ENCODE peak calls at places on chromosomes 5 and 9, in nine cellular contexts. One of them, this sample, is unnamed.

GRCh38 chr5:80982093-80982492 is 21.9 kb downstream of the RASGRF2 start:
- DNase-seq in foreskin fibroblast: no peak
- DNase-seq in sigmoid colon: no peak
- DNase-seq in GM23338: no peak
- DNase-seq in A549: no peak
- DNase-seq in AG09309: no peak
- DNase-seq in prostate gland: no peak
- DNase-seq in brain microvascular endothelial cell: no peak
- DNase-seq in lung: no peak
- DNase-seq in this sample: no peak

GRCh38 chr9:70392189-70392588 is 22.3 kb downstream of the KLF9 start:
- DNase-seq in foreskin fibroblast: no peak
- DNase-seq in sigmoid colon: no peak
- DNase-seq in GM23338: no peak
- DNase-seq in A549: no peak
- DNase-seq in AG09309: no peak
- DNase-seq in prostate gland: no peak
- DNase-seq in brain microvascular endothelial cell: no peak
- DNase-seq in lung: no peak
- DNase-seq in this sample: no peak

GRCh38 chr5:151815051-151815450 is 43.3 kb downstream of the G3BP1 start:
- DNase-seq in foreskin fibroblast: no peak
- DNase-seq in sigmoid colon: no peak
- DNase-seq in GM23338: no peak
- DNase-seq in A549: no peak
- DNase-seq in AG09309: no peak
- DNase-seq in prostate gland: no peak
- DNase-seq in brain microvascular endothelial cell: no peak
- DNase-seq in lung: no peak
- DNase-seq in this sample: no peak

GRCh38 chr5:106858616-106859015 is 812.1 kb downstream of the EFNA5 start:
- DNase-seq in foreskin fibroblast: no peak
- DNase-seq in sigmoid colon: no peak
- DNase-seq in GM23338: peak
- DNase-seq in A549: no peak
- DNase-seq in AG09309: no peak
- DNase-seq in prostate gland: no peak
- DNase-seq in brain microvascular endothelial cell: no peak
- DNase-seq in lung: no peak
- DNase-seq in this sample: no peak

GRCh38 chr5:149930060-149930753 is 14.4 kb downstream of the PDE6A start:
- DNase-seq in foreskin fibroblast: no peak
- DNase-seq in sigmoid colon: no peak
- DNase-seq in GM23338: no peak
- DNase-seq in A549: no peak
- DNase-seq in AG09309: no peak
- DNase-seq in prostate gland: no peak
- DNase-seq in brain microvascular endothelial cell: no peak
- DNase-seq in lung: no peak
- DNase-seq in this sample: no peak

GRCh38 chr9:134914501-134914834 is 3.2 kb downstream of the FCN1 start:
- DNase-seq in foreskin fibroblast: no peak
- DNase-seq in sigmoid colon: no peak
- DNase-seq in GM23338: no peak
- DNase-seq in A549: no peak
- DNase-seq in AG09309: no peak
- DNase-seq in prostate gland: no peak
- DNase-seq in brain microvascular endothelial cell: no peak
- DNase-seq in lung: no peak
- DNase-seq in this sample: no peak

GRCh38 chr5:149834246-149834855 is 104.2 kb downstream of the PPARGC1B start:
- DNase-seq in foreskin fibroblast: peak
- DNase-seq in sigmoid colon: no peak
- DNase-seq in GM23338: peak
- DNase-seq in A549: peak
- DNase-seq in AG09309: peak
- DNase-seq in prostate gland: peak
- DNase-seq in brain microvascular endothelial cell: peak
- DNase-seq in lung: peak
- DNase-seq in this sample: peak

GRCh38 chr5:97383996-97384395 is 200.9 kb upstream of the RIOK2 start:
- DNase-seq in foreskin fibroblast: peak
- DNase-seq in sigmoid colon: no peak
- DNase-seq in GM23338: no peak
- DNase-seq in A549: no peak
- DNase-seq in AG09309: no peak
- DNase-seq in prostate gland: no peak
- DNase-seq in brain microvascular endothelial cell: peak
- DNase-seq in lung: no peak
- DNase-seq in this sample: peak

GRCh38 chr5:139389701-139390638 is at the start of gene MZB1:
- DNase-seq in foreskin fibroblast: no peak
- DNase-seq in sigmoid colon: no peak
- DNase-seq in GM23338: no peak
- DNase-seq in A549: no peak
- DNase-seq in AG09309: no peak
- DNase-seq in prostate gland: no peak
- DNase-seq in brain microvascular endothelial cell: no peak
- DNase-seq in lung: no peak
- DNase-seq in this sample: no peak

GRCh38 chr9:91711755-91712591 is 238.1 kb downstream of the ROR2 start:
- DNase-seq in foreskin fibroblast: no peak
- DNase-seq in sigmoid colon: no peak
- DNase-seq in GM23338: no peak
- DNase-seq in A549: no peak
- DNase-seq in AG09309: no peak
- DNase-seq in prostate gland: no peak
- DNase-seq in brain microvascular endothelial cell: no peak
- DNase-seq in lung: no peak
- DNase-seq in this sample: peak

GRCh38 chr9:27339661-27340295 is 42.8 kb upstream of the EQTN start:
- DNase-seq in foreskin fibroblast: no peak
- DNase-seq in sigmoid colon: no peak
- DNase-seq in GM23338: no peak
- DNase-seq in A549: no peak
- DNase-seq in AG09309: no peak
- DNase-seq in prostate gland: no peak
- DNase-seq in brain microvascular endothelial cell: no peak
- DNase-seq in lung: no peak
- DNase-seq in this sample: no peak

GRCh38 chr5:146620031-146620662 is 104.2 kb upstream of the GPR151 start:
- DNase-seq in foreskin fibroblast: no peak
- DNase-seq in sigmoid colon: no peak
- DNase-seq in GM23338: no peak
- DNase-seq in A549: no peak
- DNase-seq in AG09309: no peak
- DNase-seq in prostate gland: no peak
- DNase-seq in brain microvascular endothelial cell: no peak
- DNase-seq in lung: no peak
- DNase-seq in this sample: no peak

GRCh38 chr9:87036482-87036881 is 89.2 kb upstream of the GAS1 start:
- DNase-seq in foreskin fibroblast: no peak
- DNase-seq in sigmoid colon: no peak
- DNase-seq in GM23338: no peak
- DNase-seq in A549: no peak
- DNase-seq in AG09309: no peak
- DNase-seq in prostate gland: no peak
- DNase-seq in brain microvascular endothelial cell: no peak
- DNase-seq in lung: no peak
- DNase-seq in this sample: no peak

GRCh38 chr9:120915854-120916495 is 10.6 kb downstream of the TRAF1 start:
- DNase-seq in foreskin fibroblast: no peak
- DNase-seq in sigmoid colon: no peak
- DNase-seq in GM23338: no peak
- DNase-seq in A549: no peak
- DNase-seq in AG09309: no peak
- DNase-seq in prostate gland: peak
- DNase-seq in brain microvascular endothelial cell: no peak
- DNase-seq in lung: no peak
- DNase-seq in this sample: no peak
- H3K4me3 ChIP-seq in foreskin fibroblast: no peak
- H3K4me3 ChIP-seq in sigmoid colon: no peak
- H3K4me3 ChIP-seq in GM23338: no peak
- H3K4me3 ChIP-seq in A549: no peak
- H3K4me3 ChIP-seq in AG09309: no peak
- H3K4me3 ChIP-seq in prostate gland: no peak
- H3K4me3 ChIP-seq in brain microvascular endothelial cell: no peak
- H3K4me3 ChIP-seq in lung: no peak
- H3K4me3 ChIP-seq in this sample: no peak

DNA sequence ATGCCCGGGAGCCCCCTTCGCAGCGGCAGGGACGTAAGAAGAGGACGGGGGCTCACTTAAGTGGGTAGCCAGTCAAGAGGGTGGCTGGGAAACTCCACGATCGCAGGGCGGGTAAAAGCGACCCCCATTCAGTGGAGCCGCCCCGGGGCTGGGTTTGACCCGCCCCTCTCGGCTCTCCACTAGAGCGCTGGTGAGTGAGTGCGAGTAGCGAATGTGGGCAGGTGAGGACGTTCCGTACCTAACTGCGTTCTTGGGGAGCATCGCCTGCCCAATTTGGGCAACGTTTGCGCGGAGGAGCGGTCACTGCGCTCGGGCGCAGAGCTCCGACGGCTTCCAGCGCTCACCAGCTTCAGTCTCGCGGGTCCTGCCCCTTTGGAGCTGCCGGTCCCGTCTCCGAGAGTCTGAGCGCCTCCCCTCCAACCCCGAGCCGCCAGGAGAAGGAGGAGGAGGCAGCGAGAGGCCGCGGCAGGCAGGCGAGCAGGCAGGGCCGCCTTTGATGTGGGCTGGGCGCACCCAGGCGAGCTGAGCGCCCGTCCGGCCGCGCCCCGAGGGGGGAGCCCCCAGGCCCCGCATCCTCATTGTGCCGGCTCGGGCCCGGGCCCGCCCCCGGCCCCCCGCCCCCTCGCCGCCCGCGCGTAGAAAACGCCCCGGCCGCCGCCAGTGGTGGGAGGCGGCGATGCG is at the start of gene FGF18:
- DNase-seq in foreskin fibroblast: peak
- DNase-seq in sigmoid colon: no peak
- DNase-seq in GM23338: peak
- DNase-seq in A549: peak
- DNase-seq in AG09309: no peak
- DNase-seq in prostate gland: no peak
- DNase-seq in brain microvascular endothelial cell: peak
- DNase-seq in lung: peak
- DNase-seq in this sample: peak
- TF ChIP-seq CTCF in foreskin fibroblast: no peak
- TF ChIP-seq CTCF in sigmoid colon: peak
- TF ChIP-seq CTCF in GM23338: no peak
- TF ChIP-seq CTCF in A549: peak
- TF ChIP-seq CTCF in AG09309: no peak
- TF ChIP-seq CTCF in prostate gland: no peak
- TF ChIP-seq CTCF in brain microvascular endothelial cell: no peak
- TF ChIP-seq CTCF in lung: no peak
- TF ChIP-seq CTCF in this sample: no peak

GRCh38 chr5:17837757-17838156 is 203.5 kb downstream of the TAF11L14 start:
- DNase-seq in foreskin fibroblast: no peak
- DNase-seq in sigmoid colon: no peak
- DNase-seq in GM23338: no peak
- DNase-seq in A549: no peak
- DNase-seq in AG09309: no peak
- DNase-seq in prostate gland: no peak
- DNase-seq in brain microvascular endothelial cell: no peak
- DNase-seq in lung: no peak
- DNase-seq in this sample: no peak
- H3K4me3 ChIP-seq in foreskin fibroblast: no peak
- H3K4me3 ChIP-seq in sigmoid colon: no peak
- H3K4me3 ChIP-seq in GM23338: no peak
- H3K4me3 ChIP-seq in A549: no peak
- H3K4me3 ChIP-seq in AG09309: no peak
- H3K4me3 ChIP-seq in prostate gland: no peak
- H3K4me3 ChIP-seq in brain microvascular endothelial cell: no peak
- H3K4me3 ChIP-seq in lung: no peak
- H3K4me3 ChIP-seq in this sample: no peak

DNA sequence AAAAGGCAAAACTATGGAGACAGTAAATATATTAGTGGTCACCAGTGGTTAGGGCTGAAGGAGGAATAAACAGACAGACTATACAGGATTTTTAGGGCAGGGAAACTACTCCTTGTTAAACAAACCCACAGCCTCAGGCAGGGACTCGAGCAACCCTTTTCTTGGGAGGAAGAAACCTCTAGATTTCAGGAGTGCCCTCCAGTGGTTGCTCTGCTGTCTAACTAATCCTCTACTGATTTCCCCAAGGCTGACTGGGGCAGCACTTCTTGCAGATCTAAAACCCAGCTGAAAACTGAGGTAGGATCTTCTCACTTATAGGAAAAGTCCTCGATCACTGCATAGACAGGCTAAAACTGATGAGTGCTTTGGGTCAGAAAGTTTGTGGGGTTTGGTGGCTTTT is 176.8 kb downstream of the ISOC1 start:
- DNase-seq in foreskin fibroblast: peak
- DNase-seq in sigmoid colon: no peak
- DNase-seq in GM23338: peak
- DNase-seq in A549: no peak
- DNase-seq in AG09309: no peak
- DNase-seq in prostate gland: no peak
- DNase-seq in brain microvascular endothelial cell: no peak
- DNase-seq in lung: no peak
- DNase-seq in this sample: no peak
- TF ChIP-seq CTCF in foreskin fibroblast: no peak
- TF ChIP-seq CTCF in sigmoid colon: no peak
- TF ChIP-seq CTCF in GM23338: peak
- TF ChIP-seq CTCF in A549: no peak
- TF ChIP-seq CTCF in AG09309: no peak
- TF ChIP-seq CTCF in prostate gland: no peak
- TF ChIP-seq CTCF in brain microvascular endothelial cell: no peak
- TF ChIP-seq CTCF in lung: no peak
- TF ChIP-seq CTCF in this sample: no peak

DNA sequence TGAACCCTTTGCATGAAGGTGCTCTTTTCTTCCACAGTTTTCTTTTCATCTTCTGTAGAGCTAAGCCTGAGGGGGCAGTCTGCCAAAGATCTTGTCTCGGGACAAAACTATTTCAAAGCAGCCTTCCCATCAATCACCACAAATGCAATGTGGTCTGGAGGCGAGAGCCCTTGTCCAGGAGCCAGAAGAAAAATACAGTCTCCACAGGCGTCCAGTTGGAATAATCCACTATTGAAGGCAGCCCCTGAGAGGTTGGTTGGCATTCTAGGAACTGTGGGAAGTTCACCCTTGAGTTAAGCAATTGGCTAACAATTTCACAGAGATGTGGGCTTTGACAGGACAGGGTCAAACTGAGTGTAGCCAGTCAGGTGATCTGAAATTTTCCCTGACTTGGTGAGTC is 72.0 kb downstream of the SEMA6A start:
- DNase-seq in foreskin fibroblast: no peak
- DNase-seq in sigmoid colon: peak
- DNase-seq in GM23338: no peak
- DNase-seq in A549: no peak
- DNase-seq in AG09309: no peak
- DNase-seq in prostate gland: no peak
- DNase-seq in brain microvascular endothelial cell: peak
- DNase-seq in lung: no peak
- DNase-seq in this sample: peak
- H3K4me3 ChIP-seq in foreskin fibroblast: no peak
- H3K4me3 ChIP-seq in sigmoid colon: no peak
- H3K4me3 ChIP-seq in GM23338: no peak
- H3K4me3 ChIP-seq in A549: no peak
- H3K4me3 ChIP-seq in AG09309: no peak
- H3K4me3 ChIP-seq in prostate gland: no peak
- H3K4me3 ChIP-seq in brain microvascular endothelial cell: no peak
- H3K4me3 ChIP-seq in lung: no peak
- H3K4me3 ChIP-seq in this sample: no peak